ENCODE peak calls at places on chromosomes 2 and 18, in eight cellular contexts. J, A, E, O, N, D, I and L are unnamed samples.

GRCh38 chr2:231343988-231344387 is 51.5 kb upstream of the B3GNT7 start:
- DNase-seq in J (no peak), A (no peak), E (no peak), O (no peak), N (no peak), D (no peak), I (no peak), L (no peak)

GRCh38 chr18:56878712-56879111 is 227.6 kb downstream of the WDR7 start:
- DNase-seq in J (no peak), A (no peak), E (no peak), O (no peak), N (no peak), D (no peak), I (no peak), L (no peak)

GRCh38 chr2:237896507-237896892 is 37.1 kb downstream of the RAMP1 start:
- DNase-seq in J (no peak), A (peak; percentile 8), E (no peak), O (no peak), N (no peak), D (no peak), I (no peak), L (peak; percentile 14)

GRCh38 chr2:15412779-15413178 is 148.4 kb downstream of the NBAS start:
- DNase-seq in J (no peak), A (no peak), E (no peak), O (no peak), N (no peak), D (no peak), I (no peak), L (no peak)

GRCh38 chr18:7873316-7873715 is 306.2 kb downstream of the PTPRM start:
- DNase-seq in J (no peak), A (no peak), E (no peak), O (no peak), N (no peak), D (no peak), I (no peak), L (no peak)

GRCh38 chr2:1278125-1278524 is 135.1 kb upstream of the TPO start:
- DNase-seq in J (no peak), A (no peak), E (no peak), O (no peak), N (no peak), D (no peak), I (no peak), L (no peak)

GRCh38 chr2:102006886-102007278 is 15.1 kb downstream of the IL1R2 start:
- DNase-seq in J (no peak), A (no peak), E (no peak), O (no peak), N (no peak), D (no peak), I (no peak), L (no peak)

GRCh38 chr2:28390857-28391563 is 1.6 kb upstream of the FOSL2 start:
- DNase-seq in J (peak; percentile 81), A (peak; percentile 82), E (no peak), O (no peak), N (peak; percentile 92), D (peak; percentile 60), I (no peak), L (peak; percentile 74)

GRCh38 chr18:68764016-68764415 is 33.9 kb upstream of the CCDC102B start:
- DNase-seq in J (no peak), A (no peak), E (no peak), O (no peak), N (no peak), D (peak; percentile 21), I (no peak), L (peak; percentile 29)

GRCh38 chr2:110796724-110797301 is 64.4 kb downstream of the ACOXL start:
- DNase-seq in J (peak; percentile 64), A (no peak), E (no peak), O (no peak), N (no peak), D (no peak), I (no peak), L (no peak)
- H3K27me3 ChIP-seq in J (no peaks in the 10 kb centered on the region), A (no peaks in the 10 kb centered on the region), E (no peaks in the 10 kb centered on the region), O (no peaks in the 10 kb centered on the region), N (no peaks in the 10 kb centered on the region), D (no peaks in the 10 kb centered on the region), I (peaks cover 5% of the 10 kb centered on the region), L (peaks cover 27% of the 10 kb centered on the region)

DNA sequence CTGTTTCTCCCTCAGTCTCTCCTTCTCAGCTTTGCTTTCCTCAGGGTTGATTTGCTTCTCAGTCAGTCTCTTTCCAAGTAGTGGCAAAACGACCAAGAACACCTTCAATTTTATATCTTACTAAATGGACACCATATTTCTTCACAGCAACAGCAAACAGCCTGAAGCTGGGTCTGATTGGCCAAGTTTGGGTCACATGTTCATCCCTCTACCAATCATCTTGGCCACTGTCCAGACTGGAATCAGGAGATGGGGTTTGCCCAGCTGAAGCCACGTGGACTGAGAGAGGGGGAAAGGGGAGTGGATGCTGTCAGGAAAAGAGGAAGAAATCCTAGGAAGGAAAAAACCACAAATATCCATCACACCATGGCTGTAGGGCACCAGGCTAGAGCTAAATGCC is 42.0 kb upstream of the ACMSD start:
- DNase-seq in J (no peak), A (no peak), E (no peak), O (no peak), N (no peak), D (no peak), I (no peak), L (no peak)
- H3K27ac ChIP-seq in J (no peak overlapping the region), A (no peak overlapping the region), E (no peak overlapping the region), O (no peak overlapping the region), N (no peak overlapping the region), D (no peak overlapping the region), I (no peak overlapping the region), L (no peak overlapping the region)

DNA sequence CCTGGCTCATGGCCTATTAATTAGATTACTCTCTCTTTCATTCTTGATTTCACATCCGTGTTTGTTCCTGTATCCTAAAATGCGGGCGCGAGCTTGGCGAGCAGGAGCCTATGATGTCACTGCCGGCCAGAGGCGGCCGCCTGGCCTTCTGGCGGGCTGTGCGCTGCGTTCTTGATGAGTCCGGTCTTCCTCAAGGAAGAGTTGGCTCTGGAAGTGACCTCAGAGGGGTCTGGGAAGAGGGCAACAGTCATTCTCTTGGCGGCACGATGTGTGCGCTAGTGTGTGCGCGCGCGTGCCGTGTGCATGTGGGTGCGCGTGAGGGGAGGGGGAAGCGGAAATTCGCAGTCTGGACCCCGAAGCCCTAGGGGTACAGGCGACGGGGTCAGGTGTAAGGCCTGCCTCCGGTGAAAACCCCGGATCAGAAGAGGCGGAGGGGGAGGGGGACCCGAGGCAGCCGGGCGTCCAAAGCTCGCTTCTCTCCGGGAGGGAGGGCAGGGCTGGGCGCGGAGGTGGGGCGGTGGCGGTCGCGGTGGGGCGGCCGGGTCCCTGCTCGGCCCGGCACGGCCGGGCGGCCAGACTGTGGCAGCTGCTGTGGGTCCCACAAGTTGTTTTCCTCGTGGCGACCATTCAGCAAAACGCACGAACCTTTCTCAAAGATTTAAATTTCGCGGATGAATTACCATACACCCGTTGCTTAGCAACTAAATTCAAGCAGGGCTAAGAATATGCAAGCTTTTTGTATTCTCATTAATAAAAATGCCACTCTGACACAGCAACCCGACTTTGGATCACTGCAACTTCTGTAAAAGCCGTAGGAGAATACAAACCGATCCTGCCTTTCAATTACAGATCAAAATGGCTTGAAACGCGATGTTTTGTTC is 8.4 kb downstream of the POU3F3 start:
- DNase-seq in J (no peak), A (peak; percentile 77), E (no peak), O (no peak), N (no peak), D (no peak), I (no peak), L (no peak)
- H3K27me3 ChIP-seq in J (peaks cover 53% of the 10 kb centered on the region), A (peaks cover 67% of the 10 kb centered on the region), E (peaks cover 66% of the 10 kb centered on the region), O (no peaks in the 10 kb centered on the region), N (peaks cover 74% of the 10 kb centered on the region), D (peaks cover 79% of the 10 kb centered on the region), I (peaks cover 10% of the 10 kb centered on the region), L (peaks cover 93% of the 10 kb centered on the region)

DNA sequence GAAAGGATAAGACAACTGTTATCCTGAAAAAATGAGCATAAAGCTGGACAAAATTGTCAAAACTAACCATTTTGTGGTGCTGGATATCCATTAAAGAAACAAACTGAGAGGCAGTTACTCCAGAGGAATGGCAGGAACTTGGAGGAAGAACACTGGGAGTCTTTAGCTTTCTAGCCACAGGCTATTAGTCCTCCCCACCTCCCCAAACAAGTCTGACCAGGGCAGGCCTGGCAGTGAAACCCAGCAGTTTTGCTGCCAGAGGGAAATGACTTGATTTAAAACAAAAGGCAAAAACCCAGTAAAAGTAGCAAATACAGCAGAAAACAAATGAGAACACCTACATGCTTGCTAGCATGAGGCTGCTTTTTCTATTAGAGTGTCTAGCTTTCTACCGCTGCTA is 34.9 kb downstream of the OSBPL1A start:
- DNase-seq in J (no peak), A (peak; percentile 76), E (no peak), O (no peak), N (no peak), D (peak; percentile 67), I (no peak), L (no peak)
- H3K27ac ChIP-seq in J (no peak overlapping the region), A (no peak overlapping the region), E (no peak overlapping the region), O (no peak overlapping the region), N (no peak overlapping the region), D (no peak overlapping the region), I (no peak overlapping the region), L (no peak overlapping the region)

GRCh38 chr2:136119717-136120675 is 2.0 kb upstream of the CXCR4 start:
- DNase-seq in J (no peak), A (peak; percentile 7), E (no peak), O (no peak), N (no peak), D (no peak), I (no peak), L (no peak)
- H3K27me3 ChIP-seq in J (no peaks in the 10 kb centered on the region), A (peaks cover 8% of the 10 kb centered on the region), E (no peaks in the 10 kb centered on the region), O (peaks cover 55% of the 10 kb centered on the region), N (no peaks in the 10 kb centered on the region), D (peaks cover 94% of the 10 kb centered on the region), I (no peaks in the 10 kb centered on the region), L (peaks cover 36% of the 10 kb centered on the region)